ENCODE peak calls at places on chromosome 22, in nine cellular contexts. Z is left colon; C is stromal cell of bone marrow; Y is GM12865; H is stimulated activated CD8-positive, alpha-beta memory T cell treated with anti-CD3 and anti-CD28 coated beads, Interleukin-15, amount 100 ng/mL, for 24 hours; R is H54; E is fibroblast of pulmonary artery; T is EL; W is GM20000. I is an unnamed sample.

GRCh38 chr22:44701824-44702478 is at the start of gene PRR5:
- DNase-seq in Z (peak), C (no peak), Y (peak), H (peak), R (no peak), E (peak), T (peak), W (peak), I (peak)

GRCh38 chr22:19841641-19842385 is 12.9 kb downstream of the GNB1L start:
- DNase-seq in Z (no peak), C (no peak), Y (no peak), H (no peak), R (no peak), E (no peak), T (no peak), W (no peak), I (no peak)

GRCh38 chr22:19871023-19871844 is 16.6 kb upstream of the GNB1L start:
- DNase-seq in Z (no peak), C (no peak), Y (no peak), H (no peak), R (no peak), E (no peak), T (no peak), W (no peak), I (no peak)

GRCh38 chr22:21038405-21038804 is 6.0 kb upstream of the SLC7A4 start:
- DNase-seq in Z (no peak), C (no peak), Y (no peak), H (no peak), R (no peak), E (peak), T (peak), W (no peak), I (no peak)

GRCh38 chr22:36579441-36579840 is 50.5 kb upstream of the EIF3D start:
- DNase-seq in Z (peak), C (no peak), Y (no peak), H (no peak), R (no peak), E (no peak), T (no peak), W (no peak), I (no peak)

GRCh38 chr22:50699001-50699753 is 26.6 kb downstream of the SHANK3 start:
- DNase-seq in Z (no peak), C (no peak), Y (no peak), H (no peak), R (no peak), E (no peak), T (no peak), W (no peak), I (no peak)

GRCh38 chr22:24165673-24166072 is 15.6 kb upstream of the SUSD2 start:
- DNase-seq in Z (no peak), C (no peak), Y (no peak), H (no peak), R (no peak), E (no peak), T (peak), W (no peak), I (no peak)

GRCh38 chr22:50677493-50678217 is 5.0 kb downstream of the SHANK3 start:
- DNase-seq in Z (peak), C (no peak), Y (no peak), H (no peak), R (no peak), E (no peak), T (no peak), W (no peak), I (no peak)

GRCh38 chr22:47034076-47034808 is 271.8 kb downstream of the TBC1D22A start:
- DNase-seq in Z (no peak), C (no peak), Y (no peak), H (no peak), R (no peak), E (no peak), T (no peak), W (no peak), I (no peak)

GRCh38 chr22:30887418-30887817 is 81.2 kb downstream of the MORC2 start:
- DNase-seq in Z (peak), C (no peak), Y (no peak), H (no peak), R (no peak), E (no peak), T (no peak), W (no peak), I (no peak)